ENCODE peak calls at places on chromosomes 4 and X, in four cellular contexts. C, O, M and G are unnamed samples.

GRCh38 chr4:94802091-94802490 is 44.3 kb downstream of the BMPR1B start:
- DNase-seq in O (peak; percentile 16), M (no peak), C (no peak), G (no peak)

GRCh38 chr4:13511101-13511500 is 27.0 kb upstream of the RAB28 start:
- DNase-seq in M (no peak), C (no peak), O (no peak), G (no peak)

GRCh38 chr4:86453044-86453501 is 93.2 kb upstream of the MAPK10 start:
- DNase-seq in O (no peak), M (no peak), C (peak; percentile 36), G (no peak)

GRCh38 chrX:14694631-14695030 is 165.3 kb downstream of the GLRA2 start:
- DNase-seq in C (peak; percentile 2), M (no peak), O (no peak), G (no peak)

GRCh38 chr4:121950212-121950679 is 1.6 kb downstream of the TRPC3 start:
- DNase-seq in M (peak; percentile 14), O (peak; percentile 84), C (peak; percentile 57), G (no peak)

GRCh38 chr4:17469931-17470674 is 41.8 kb downstream of the QDPR start:
- DNase-seq in M (no peak), O (no peak), C (peak; percentile 29), G (no peak)

GRCh38 chr4:11615601-11616000 is 186.9 kb upstream of the HS3ST1 start:
- DNase-seq in O (no peak), C (peak; percentile 30), M (no peak), G (peak; percentile 6)

GRCh38 chrX:40772290-40772689 is 36.9 kb upstream of the MED14 start:
- DNase-seq in C (peak; percentile 23), O (no peak), M (no peak), G (no peak)

GRCh38 chr4:40196724-40197281 is at the start of gene RHOH:
- DNase-seq in C (no peak), O (no peak), M (no peak), G (no peak)

GRCh38 chr4:87076690-87077358 is 142.0 kb downstream of the AFF1 start:
- DNase-seq in C (no peak), O (no peak), M (no peak), G (no peak)

GRCh38 chrX:7925867-7926472 is 1.2 kb downstream of the PNPLA4 start:
- DNase-seq in O (peak; percentile 24), M (peak; percentile 38), C (peak; percentile 77), G (no peak)

GRCh38 chrX:15911729-15912550 is 57.3 kb upstream of the AP1S2 start:
- DNase-seq in M (no peak), O (no peak), C (peak; percentile 13), G (no peak)

GRCh38 chr4:3073158-3074077 is 920 bp downstream of the HTT-AS start:
- DNase-seq in M (no peak), C (no peak), O (no peak), G (no peak)

GRCh38 chrX:53128097-53128749 is 34.3 kb downstream of the KANTR start:
- DNase-seq in C (no peak), O (no peak), M (no peak), G (no peak)

GRCh38 chr4:5203925-5204324 is 152.6 kb downstream of the STK32B start:
- DNase-seq in O (no peak), M (no peak), C (no peak), G (no peak)

GRCh38 chr4:138939960-138940359 is 75.6 kb upstream of the NOCT start:
- DNase-seq in M (no peak), C (no peak), O (no peak), G (no peak)

GRCh38 chrX:8404443-8404842 is 60.2 kb upstream of the VCX3B start:
- DNase-seq in C (peak; percentile 40), O (no peak), M (no peak), G (no peak)

GRCh38 chr4:48420172-48420571 is 63.0 kb upstream of the SLC10A4 start:
- DNase-seq in O (no peak), M (no peak), C (no peak), G (no peak)